ENCODE peak calls at places on chromosomes 11 and 22, in eight cellular contexts. H is IMR-90, K is thoracic aorta, O is PC-3, G is left ventricle myocardium inferior, Y is MM.1S, R is dorsolateral prefrontal cortex, P is lower lobe of right lung. F is an unnamed sample.
A peak's percentile ranks its signal among the peaks of the same experiment; 100 is the strongest.

GRCh38 chr11:69912911-69913451 is 93.8 kb upstream of the FGF3 start:
- DNase-seq in H (peak; percentile 20), K (no peak), O (no peak), G (no peak), Y (peak; percentile 23), R (no peak), P (peak; percentile 41), F (no peak)

GRCh38 chr11:73330569-73331093 is 22.6 kb downstream of the ARHGEF17 start:
- DNase-seq in H (peak; percentile 61), K (no peak), O (peak; percentile 26), G (no peak), Y (no peak), R (no peak), P (no peak), F (no peak)

GRCh38 chr11:34160049-34160721 is 54.8 kb downstream of the NAT10 start:
- DNase-seq in H (no peak), K (no peak), O (no peak), G (no peak), Y (no peak), R (no peak), P (no peak), F (no peak)

GRCh38 chr11:128929991-128930390 is 12.7 kb downstream of the TP53AIP1 start:
- DNase-seq in H (peak; percentile 73), K (no peak), O (no peak), G (no peak), Y (no peak), R (no peak), P (no peak), F (no peak)

GRCh38 chr11:128318856-128319474 is 268.4 kb downstream of the ETS1 start:
- DNase-seq in H (peak; percentile 44), K (no peak), O (no peak), G (no peak), Y (no peak), R (no peak), P (no peak), F (no peak)

GRCh38 chr11:58057481-58057880 is 26.7 kb downstream of the OR6Q1 start:
- DNase-seq in H (peak; percentile 77), K (no peak), O (no peak), G (no peak), Y (no peak), R (no peak), P (no peak), F (no peak)

GRCh38 chr11:76209956-76210885 is 3.9 kb upstream of the WNT11 start:
- DNase-seq in H (peak; percentile 74), K (no peak), O (peak; percentile 49), G (peak; percentile 77), Y (peak; percentile 22), R (peak; percentile 48), P (peak; percentile 78), F (peak; percentile 77)

GRCh38 chr11:3147257-3147619 is 17.9 kb downstream of the OSBPL5 start:
- DNase-seq in H (no peak), K (peak; percentile 43), O (no peak), G (peak; percentile 68), Y (no peak), R (no peak), P (no peak), F (no peak)

GRCh38 chr11:70637949-70638598 is 239.7 kb downstream of the CTTN start:
- DNase-seq in H (no peak), K (no peak), O (no peak), G (no peak), Y (no peak), R (no peak), P (no peak), F (peak; percentile 52)

GRCh38 chr11:103491777-103492176 is 382.6 kb downstream of the DYNC2H1 start:
- DNase-seq in H (no peak), K (no peak), O (peak; percentile 17), G (no peak), Y (no peak), R (no peak), P (no peak), F (no peak)

GRCh38 chr11:106389096-106389495 is 311.6 kb downstream of the AASDHPPT start:
- DNase-seq in H (peak; percentile 75), K (no peak), O (peak; percentile 94), G (no peak), Y (no peak), R (no peak), P (no peak), F (no peak)

GRCh38 chr11:23730307-23730998 is 766.4 kb upstream of the LUZP2 start:
- DNase-seq in H (no peak), K (no peak), O (no peak), G (no peak), Y (no peak), R (no peak), P (no peak), F (peak; percentile 65)

GRCh38 chr11:44427432-44427831 is 117.5 kb upstream of the ALX4 start:
- DNase-seq in H (no peak), K (no peak), O (peak; percentile 2), G (no peak), Y (no peak), R (no peak), P (no peak), F (no peak)
- TF ChIP-seq CTCF in H (no peak), K (no peak), O (peak; percentile 45), G (peak; percentile 49), Y (peak; percentile 39), R (no peak), P (no peak), F (peak; percentile 17)

GRCh38 chr22:37148031-37148651 is 1.6 kb downstream of the IL2RB start:
- DNase-seq in H (no peak), K (no peak), O (no peak), G (no peak), Y (no peak), R (no peak), P (no peak), F (peak; percentile 42)
- H3K4me3 ChIP-seq in H (no peak overlapping the region), K (no peak overlapping the region), O (no peak overlapping the region), G (no peak overlapping the region), Y (no peak overlapping the region), R (no peak overlapping the region), P (peak overlapping the region; percentile 34), F (no peak overlapping the region)

GRCh38 chr22:40000171-40000570 is 5.4 kb downstream of the FAM83F start:
- DNase-seq in H (no peak), K (no peak), O (no peak), G (no peak), Y (no peak), R (no peak), P (no peak), F (no peak)

GRCh38 chr22:39996732-39997131 is 2.0 kb downstream of the FAM83F start:
- DNase-seq in H (no peak), K (no peak), O (no peak), G (no peak), Y (no peak), R (no peak), P (no peak), F (no peak)

GRCh38 chr22:39997421-39997820 is 2.7 kb downstream of the FAM83F start:
- DNase-seq in H (no peak), K (no peak), O (no peak), G (no peak), Y (no peak), R (no peak), P (no peak), F (no peak)

GRCh38 chr22:39999144-39999757 is 4.5 kb downstream of the FAM83F start:
- DNase-seq in H (peak; percentile 84), K (no peak), O (no peak), G (no peak), Y (no peak), R (no peak), P (no peak), F (no peak)

DNA sequence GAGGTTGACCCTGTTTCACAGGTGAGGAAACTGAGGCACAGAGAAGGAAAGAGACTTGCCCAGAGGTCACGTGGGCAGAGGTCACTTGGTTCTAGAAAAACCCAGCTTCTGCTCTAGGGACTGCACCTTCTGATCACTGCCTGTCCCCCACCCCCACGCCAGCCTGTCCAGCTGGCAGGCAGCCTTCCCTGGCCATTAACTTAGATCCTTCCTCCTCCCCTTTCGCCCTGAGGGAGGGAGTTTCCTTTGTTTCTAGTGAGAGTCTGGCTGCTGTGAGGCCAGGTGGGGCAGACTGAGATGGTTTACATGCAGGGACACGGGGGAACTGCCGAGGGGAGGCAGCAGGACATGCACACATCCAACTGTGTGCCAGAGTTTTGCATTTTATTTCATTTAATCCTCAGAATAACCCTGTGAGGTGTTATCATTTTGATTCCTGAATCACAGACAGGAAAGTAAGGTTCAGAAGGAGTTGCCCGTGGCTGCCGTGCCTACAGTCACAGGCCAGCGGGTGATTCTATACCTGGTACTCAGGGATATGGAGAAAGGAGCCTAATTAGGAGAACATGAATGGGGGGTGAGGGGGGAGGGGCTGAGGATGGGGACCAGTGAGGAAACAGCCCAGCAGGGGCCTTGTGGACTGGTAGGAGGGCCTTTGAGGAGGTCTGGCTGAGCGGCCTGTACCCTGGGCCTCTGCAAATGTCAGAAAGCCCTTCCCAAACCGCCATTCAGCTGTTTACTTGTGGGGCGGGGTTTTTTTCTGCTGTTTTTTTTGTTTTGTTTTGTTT is 3.4 kb downstream of the FAM83F start:
- DNase-seq in H (peak; percentile 36), K (no peak), O (peak; percentile 61), G (peak; percentile 35), Y (no peak), R (no peak), P (no peak), F (no peak)
- H3K27ac ChIP-seq in H (no peak overlapping the region), K (no peak overlapping the region), O (no peak overlapping the region), G (peak overlapping the region; percentile 31), Y (no peak overlapping the region), R (no peak overlapping the region), P (no peak overlapping the region), F (no peak overlapping the region)

GRCh38 chr11:11661356-11662040 is 39.7 kb upstream of the GALNT18 start:
- DNase-seq in H (no peak), K (no peak), O (no peak), G (no peak), Y (no peak), R (peak; percentile 91), P (no peak), F (no peak)

GRCh38 chr11:11657101-11657935 is 35.5 kb upstream of the GALNT18 start:
- DNase-seq in H (no peak), K (no peak), O (no peak), G (no peak), Y (no peak), R (peak; percentile 32), P (no peak), F (no peak)

GRCh38 chr11:11660351-11660750 is 38.5 kb upstream of the GALNT18 start:
- DNase-seq in H (no peak), K (no peak), O (no peak), G (no peak), Y (no peak), R (no peak), P (no peak), F (no peak)

GRCh38 chr11:11662578-11662977 is 40.8 kb upstream of the GALNT18 start:
- DNase-seq in H (no peak), K (no peak), O (no peak), G (no peak), Y (no peak), R (no peak), P (no peak), F (no peak)

DNA sequence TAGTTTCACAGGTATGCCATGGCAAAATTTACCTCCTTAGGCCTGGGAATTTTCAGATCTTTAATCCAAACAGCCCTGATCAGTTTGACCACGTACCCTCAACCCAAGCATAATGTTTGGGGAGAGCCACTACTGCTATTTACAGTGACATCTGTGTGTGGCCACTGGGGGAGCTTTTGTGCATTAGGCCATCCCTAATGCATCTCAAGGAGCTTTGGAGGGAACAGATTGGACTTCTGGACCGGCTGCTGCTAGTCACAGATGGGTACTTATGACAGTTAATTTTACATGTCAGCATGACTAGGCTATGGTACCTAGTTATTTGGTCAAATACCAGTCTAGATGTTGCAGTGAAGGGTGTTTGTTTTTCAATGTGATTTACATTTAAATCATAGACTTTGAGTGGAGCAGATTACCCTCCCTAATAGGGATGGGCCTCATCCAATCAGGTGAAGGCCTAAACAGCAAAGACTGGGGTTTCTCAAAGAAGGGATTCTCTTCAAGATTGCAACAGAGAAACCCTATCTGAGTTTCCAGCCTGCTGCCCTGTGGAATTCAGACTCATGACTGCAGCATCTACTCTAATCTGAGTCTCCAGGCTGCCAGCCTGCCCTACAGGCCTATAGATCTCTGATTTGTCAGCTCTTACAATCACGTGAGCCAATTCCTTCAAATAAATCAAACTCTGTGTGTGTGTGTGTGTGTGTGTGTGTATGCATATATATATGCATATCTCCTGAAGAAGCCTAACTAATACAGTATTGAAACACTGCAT is 37.9 kb upstream of the GALNT18 start:
- DNase-seq in H (no peak), K (no peak), O (no peak), G (no peak), Y (no peak), R (peak; percentile 61), P (no peak), F (no peak)
- TF ChIP-seq CTCF in H (no peak), K (no peak), O (peak; percentile 44), G (peak; percentile 39), Y (peak; percentile 12), R (no peak), P (peak; percentile 9), F (no peak)